ENCODE peak calls at places on chromosomes 5 and 9, in nine cellular contexts. N, Q, O, T, V, G, F, W and Y are unnamed samples.

GRCh38 chr9:107665057-107665456 is 175.5 kb upstream of the KLF4 start:
- DNase-seq in N (no peak), Q (no peak), O (no peak), T (no peak), V (no peak), G (no peak), F (no peak), W (no peak), Y (no peak)

GRCh38 chr9:31745886-31746285 is 638.6 kb upstream of the ACO1 start:
- DNase-seq in N (no peak), Q (no peak), O (no peak), T (no peak), V (no peak), G (no peak), F (no peak), W (no peak), Y (no peak)

GRCh38 chr9:109520475-109521132 is 22.5 kb upstream of the PTPN3 start:
- DNase-seq in N (peak; percentile 58), Q (peak; percentile 69), O (no peak), T (peak; percentile 93), V (peak; percentile 4), G (peak; percentile 70), F (no peak), W (peak; percentile 66), Y (peak; percentile 80)

GRCh38 chr9:114908104-114908621 is 22.2 kb downstream of the TNFSF8 start:
- DNase-seq in N (no peak), Q (no peak), O (no peak), T (peak; percentile 98), V (no peak), G (no peak), F (no peak), W (no peak), Y (peak; percentile 71)

GRCh38 chr5:2566280-2566679 is 185.2 kb downstream of the IRX2 start:
- DNase-seq in N (no peak), Q (no peak), O (no peak), T (no peak), V (no peak), G (no peak), F (no peak), W (no peak), Y (no peak)

GRCh38 chr5:81486711-81487110 is 92.8 kb upstream of the ACOT12 start:
- DNase-seq in N (no peak), Q (no peak), O (no peak), T (no peak), V (no peak), G (peak; percentile 2), F (no peak), W (no peak), Y (no peak)

GRCh38 chr5:21823076-21823574 is 1030.0 kb downstream of the CDH12 start:
- DNase-seq in N (no peak), Q (no peak), O (no peak), T (no peak), V (no peak), G (no peak), F (no peak), W (no peak), Y (no peak)

GRCh38 chr9:87263291-87263690 is 234.4 kb upstream of the DAPK1 start:
- DNase-seq in N (no peak), Q (peak; percentile 7), O (no peak), T (no peak), V (no peak), G (no peak), F (no peak), W (no peak), Y (no peak)